ENCODE peak calls at places on chromosomes 6 and 20, in four cellular contexts. F is stomach, L is fibroblast of lung, C is neural progenitor cell. D is an unnamed sample.

GRCh38 chr6:107361568-107362270 is 97.6 kb downstream of the PDSS2 start:
- DNase-seq in L (peak; percentile 90), F (no peak), C (peak; percentile 34), D (peak; percentile 11)

GRCh38 chr6:38687043-38687353 is 15.9 kb downstream of the GLO1 start:
- DNase-seq in L (no peak), F (no peak), C (no peak), D (no peak)

GRCh38 chr6:111981441-111981840 is 72.5 kb upstream of the CCN6 start:
- DNase-seq in C (no peak), F (no peak), L (no peak), D (no peak)

GRCh38 chr6:53956068-53956711 is 155.1 kb upstream of the MLIP start:
- DNase-seq in L (peak; percentile 56), F (peak; percentile 77), C (peak; percentile 81), D (no peak)

GRCh38 chr20:38260378-38261053 is at the start of gene KIAA1755:
- DNase-seq in L (peak; percentile 32), F (no peak), C (peak; percentile 65), D (no peak)

GRCh38 chr20:62193079-62194025 is 10.5 kb downstream of the MTG2 start:
- DNase-seq in C (no peak), F (no peak), L (no peak), D (no peak)

GRCh38 chr6:43180985-43181384 is 1.0 kb upstream of the CUL9 start:
- DNase-seq in C (no peak), F (no peak), L (peak; percentile 41), D (no peak)

GRCh38 chr6:166905505-166906134 is 50.7 kb downstream of the RNASET2 start:
- DNase-seq in L (no peak), F (no peak), C (no peak), D (no peak)

GRCh38 chr6:11784341-11784740 is 5.7 kb upstream of the ADTRP start:
- DNase-seq in L (no peak), F (no peak), C (no peak), D (no peak)

GRCh38 chr20:56328861-56329260 is 29.9 kb upstream of the FAM210B start:
- DNase-seq in L (no peak), F (no peak), C (peak; percentile 51), D (no peak)

GRCh38 chr6:133778414-133778813 is 110.5 kb upstream of the TCF21 start:
- DNase-seq in L (peak; percentile 90), F (no peak), C (no peak), D (peak; percentile 94)

GRCh38 chr20:3340443-3340842 is 67.0 kb downstream of the DNAAF9 start:
- DNase-seq in L (no peak), C (no peak), F (peak; percentile 84), D (no peak)

GRCh38 chr6:17703256-17703694 is 3.5 kb downstream of the NUP153 start:
- DNase-seq in F (no peak), L (peak; percentile 83), C (no peak), D (no peak)

GRCh38 chr6:134165827-134166226 is 113.4 kb upstream of the SLC2A12 start:
- DNase-seq in F (no peak), C (no peak), L (no peak), D (no peak)

GRCh38 chr6:157980288-157981131 is 1.2 kb upstream of the SYNJ2 start:
- DNase-seq in L (no peak), C (no peak), F (no peak), D (no peak)

GRCh38 chr6:143260857-143261256 is 189.6 kb downstream of the ADAT2 start:
- DNase-seq in C (no peak), F (no peak), L (peak; percentile 60), D (no peak)

GRCh38 chr6:158730175-158730907 is 80.5 kb downstream of the SYTL3 start:
- DNase-seq in F (no peak), C (peak; percentile 77), L (no peak), D (no peak)

GRCh38 chr20:20317195-20318113 is 50.5 kb upstream of the INSM1 start:
- DNase-seq in L (no peak), C (no peak), F (no peak), D (no peak)

GRCh38 chr20:54019127-54019526 is 51.3 kb downstream of the BCAS1 start:
- DNase-seq in F (no peak), C (no peak), L (no peak), D (no peak)
- H3K4me3 ChIP-seq in F (no peak overlapping the region), C (no peak overlapping the region), L (no peak overlapping the region), D (no peak overlapping the region)

GRCh38 chr6:106321940-106322339 is 3.6 kb downstream of the ATG5 start:
- DNase-seq in F (no peak), L (no peak), C (no peak), D (no peak)

GRCh38 chr6:106324726-106325335 is 729 bp downstream of the ATG5 start:
- DNase-seq in L (peak; percentile 22), F (no peak), C (no peak), D (no peak)

GRCh38 chr6:106325336-106326178 is at the start of gene ATG5:
- DNase-seq in C (peak; percentile 96), F (peak; percentile 100), L (peak; percentile 98), D (peak; percentile 96)
- TF ChIP-seq CTCF in C (no peak), F (no peak), L (no peak), D (no peak)

GRCh38 chr6:21273451-21273850 is 320.1 kb upstream of the SOX4 start:
- DNase-seq in F (no peak), L (no peak), C (no peak), D (no peak)

GRCh38 chr6:21271431-21272155 is 322.0 kb upstream of the SOX4 start:
- DNase-seq in L (no peak), C (no peak), F (no peak), D (no peak)

GRCh38 chr6:21265264-21266044 is 328.1 kb upstream of the SOX4 start:
- DNase-seq in F (no peak), C (no peak), L (peak; percentile 66), D (no peak)

GRCh38 chr6:21270501-21271290 is 322.9 kb upstream of the SOX4 start:
- DNase-seq in C (no peak), F (no peak), L (no peak), D (no peak)
- H3K4me3 ChIP-seq in C (no peak overlapping the region), F (no peak overlapping the region), L (no peak overlapping the region), D (no peak overlapping the region)

GRCh38 chr20:49785851-49786174 is 26.8 kb upstream of the SLC9A8 start:
- DNase-seq in L (no peak), C (no peak), F (no peak), D (no peak)

GRCh38 chr20:49787371-49788357 is 25.0 kb upstream of the SLC9A8 start:
- DNase-seq in L (no peak), C (no peak), F (no peak), D (no peak)

GRCh38 chr20:49785149-49785850 is 27.3 kb upstream of the SLC9A8 start:
- DNase-seq in F (no peak), C (no peak), L (no peak), D (no peak)

GRCh38 chr20:49786226-49786625 is 26.4 kb upstream of the SLC9A8 start:
- DNase-seq in C (no peak), L (no peak), F (no peak), D (no peak)

GRCh38 chr20:49786671-49787370 is 25.8 kb upstream of the SLC9A8 start:
- DNase-seq in L (no peak), F (no peak), C (no peak), D (no peak)
- TF ChIP-seq CTCF in L (peak; percentile 56), F (peak; percentile 20), C (peak; percentile 11), D (peak; percentile 60)

GRCh38 chr6:121439456-121440250 is 4.2 kb downstream of the GJA1 start:
- DNase-seq in F (no peak), C (peak; percentile 15), L (peak; percentile 21), D (no peak)
- H3K4me3 ChIP-seq in F (peak overlapping the region; percentile 14), C (peak overlapping the region; percentile 76), L (peak overlapping the region; percentile 8), D (peak overlapping the region; percentile 95)

GRCh38 chr6:63635563-63636515 is at the start of gene PHF3:
- DNase-seq in C (peak; percentile 97), L (peak; percentile 86), F (peak; percentile 92), D (peak; percentile 58)
- TF ChIP-seq CTCF in C (peak; percentile 14), L (peak; percentile 16), F (no peak), D (no peak)

DNA sequence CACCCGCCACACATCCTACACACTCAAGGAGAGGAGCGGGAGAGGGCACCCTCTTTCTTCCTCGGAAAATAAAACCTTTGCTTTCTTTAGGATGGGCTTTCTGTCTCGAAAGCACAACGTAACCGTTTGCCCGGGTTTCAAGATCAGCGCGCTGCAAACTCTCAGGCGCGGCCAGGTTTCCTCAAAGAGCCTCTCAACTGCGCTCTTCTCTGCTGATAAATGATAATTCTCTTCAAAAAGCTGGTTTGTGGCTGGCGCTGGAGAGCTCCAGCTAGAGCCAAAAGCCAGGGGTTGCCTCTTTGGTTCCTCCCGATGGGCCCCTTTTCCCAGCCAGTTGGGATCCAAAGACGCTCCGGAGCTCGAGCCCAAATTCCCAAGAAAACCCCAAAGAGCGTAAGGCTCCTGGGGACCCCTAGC is 460 bp upstream of the PLCB1 start:
- DNase-seq in F (no peak), C (no peak), L (peak; percentile 44), D (no peak)
- H3K4me3 ChIP-seq in F (peak overlapping the region; percentile 93), C (peak overlapping the region; percentile 73), L (peak overlapping the region; percentile 68), D (peak overlapping the region; percentile 40)

DNA sequence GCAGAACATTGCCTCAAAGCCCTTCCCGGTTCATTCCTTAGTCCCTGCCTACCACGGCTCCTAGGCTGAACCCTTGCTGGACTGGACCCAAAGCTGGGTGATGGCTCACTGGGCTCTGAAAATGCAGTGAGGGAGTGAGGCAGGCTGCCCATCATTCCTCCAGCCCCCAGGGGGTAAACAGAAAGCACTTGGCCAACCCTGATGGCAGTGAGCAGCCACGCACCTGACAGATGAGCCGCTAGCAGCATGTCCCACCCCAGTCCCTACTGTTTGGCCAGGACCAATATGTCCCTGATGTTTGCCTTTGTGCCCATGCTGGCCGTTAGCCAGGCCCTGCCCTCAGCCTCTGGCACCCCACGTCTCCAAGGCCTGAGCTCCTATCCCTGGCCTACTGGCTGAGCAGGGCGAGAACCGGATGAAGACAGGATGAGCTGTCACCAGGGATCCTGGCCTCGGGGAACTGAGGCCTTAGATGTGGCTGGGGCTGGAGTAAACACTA is 19.4 kb upstream of the BAK1 start:
- DNase-seq in C (no peak), F (peak; percentile 39), L (no peak), D (no peak)
- TF ChIP-seq CTCF in C (no peak), F (no peak), L (no peak), D (no peak)

GRCh38 chr6:35028781-35029180 is 112.4 kb downstream of the TCP11 start:
- DNase-seq in C (no peak), L (no peak), F (no peak), D (no peak)
- H3K4me3 ChIP-seq in C (no peak overlapping the region), L (no peak overlapping the region), F (no peak overlapping the region), D (no peak overlapping the region)